ENCODE peak calls at places on chromosome 21, in nine cellular contexts. C is mucosa of gallbladder; D is heart right ventricle; L is pulmonary artery endothelial cell; V is cardiac fibroblast; O is pancreas; N is activated naive CD4-positive, alpha-beta T cell treated with anti-CD3 and anti-CD28 coated beads, Interleukin-2, amount 50 U/mL, for 72 hours; R is NCI-H1417; T is cardiac muscle cell. M is an unnamed sample.

GRCh38 chr21:36470294-36470693 is 9.6 kb downstream of the CLDN14 start:
- DNase-seq in L (no peak), R (no peak), T (no peak), N (no peak), D (no peak), O (no peak), V (no peak), C (no peak), M (no peak)

GRCh38 chr21:44947111-44947929 is 7.5 kb downstream of the SLX9 start:
- DNase-seq in L (no peak), R (no peak), N (no peak), C (no peak), O (no peak), T (no peak), V (no peak), D (no peak), M (no peak)

GRCh38 chr21:21232320-21232719 is 234.1 kb downstream of the NCAM2 start:
- DNase-seq in L (no peak), V (peak; percentile 79), T (peak; percentile 82), N (no peak), O (no peak), D (no peak), C (no peak), R (no peak), M (no peak)

GRCh38 chr21:19489930-19490329 is 1086.3 kb upstream of the TMPRSS15 start:
- DNase-seq in T (no peak), O (no peak), R (no peak), V (no peak), N (no peak), D (no peak), C (peak; percentile 20), L (no peak), M (no peak)

GRCh38 chr21:45151484-45152115 is 77.2 kb downstream of the ADARB1 start:
- DNase-seq in O (no peak), V (peak; percentile 38), L (no peak), N (no peak), C (no peak), D (no peak), T (peak; percentile 48), R (no peak), M (no peak)

GRCh38 chr21:17463441-17463840 is 49.4 kb upstream of the CXADR start:
- DNase-seq in O (no peak), R (no peak), L (no peak), C (no peak), T (peak; percentile 88), V (peak; percentile 91), N (no peak), D (no peak), M (no peak)

GRCh38 chr21:41048141-41048540 is 119.8 kb upstream of the BACE2 start:
- DNase-seq in D (no peak), N (no peak), O (no peak), V (no peak), C (no peak), L (no peak), T (no peak), R (no peak), M (no peak)

GRCh38 chr21:46066843-46067331 is 31.0 kb upstream of the COL6A2 start:
- DNase-seq in V (peak; percentile 78), T (peak; percentile 70), N (no peak), D (peak; percentile 57), C (peak; percentile 30), L (no peak), R (no peak), O (peak; percentile 7), M (no peak)

GRCh38 chr21:26007911-26008579 is 162.5 kb downstream of the APP start:
- DNase-seq in C (no peak), L (no peak), R (no peak), O (no peak), T (peak; percentile 32), D (no peak), N (no peak), V (peak; percentile 41), M (no peak)

GRCh38 chr21:43686811-43687565 is 27.6 kb downstream of the RRP1B start:
- DNase-seq in L (no peak), V (no peak), D (no peak), R (no peak), C (no peak), T (no peak), O (no peak), N (no peak), M (peak; percentile 15)

GRCh38 chr21:14589855-14590563 is 43.9 kb upstream of the SAMSN1 start:
- DNase-seq in R (no peak), L (no peak), O (no peak), T (no peak), N (no peak), C (no peak), D (no peak), V (no peak), M (peak; percentile 19)

GRCh38 chr21:37381883-37382585 is 15.5 kb downstream of the DYRK1A start:
- DNase-seq in O (no peak), V (no peak), D (no peak), T (no peak), L (no peak), R (no peak), N (no peak), C (no peak), M (no peak)

GRCh38 chr21:24939288-24939687 is 668.0 kb downstream of the MRPL39 start:
- DNase-seq in V (no peak), T (no peak), O (peak; percentile 15), L (no peak), D (no peak), R (no peak), C (no peak), N (no peak), M (no peak)

GRCh38 chr21:35376406-35377135 is 327.5 kb upstream of the RUNX1 start:
- DNase-seq in N (no peak), O (no peak), T (no peak), R (no peak), V (no peak), C (no peak), D (no peak), L (no peak), M (no peak)

GRCh38 chr21:45865106-45865835 is 116.3 kb upstream of the COL6A1 start:
- DNase-seq in V (peak; percentile 86), L (no peak), D (no peak), O (no peak), N (no peak), T (peak; percentile 91), R (no peak), C (no peak), M (no peak)

GRCh38 chr21:46461909-46462308 is 3.2 kb downstream of the DIP2A start:
- DNase-seq in T (no peak), N (no peak), V (no peak), O (peak; percentile 24), R (no peak), D (no peak), L (no peak), C (no peak), M (no peak)

GRCh38 chr21:42781981-42782722 is 97.2 kb downstream of the WDR4 start:
- DNase-seq in D (no peak), N (no peak), O (no peak), C (no peak), L (no peak), R (no peak), V (no peak), T (no peak), M (no peak)

GRCh38 chr21:43278766-43279577 is 110.2 kb downstream of the CRYAA start:
- DNase-seq in R (no peak), T (no peak), D (no peak), L (no peak), O (no peak), C (no peak), V (no peak), N (no peak), M (no peak)

GRCh38 chr21:32813265-32813903 is 41.8 kb upstream of the PAXBP1 start:
- DNase-seq in C (no peak), L (no peak), R (no peak), O (peak; percentile 24), D (no peak), V (no peak), T (no peak), N (no peak), M (peak; percentile 30)

GRCh38 chr21:45741691-45742090 is 98.2 kb downstream of the PCBP3 start:
- DNase-seq in D (no peak), L (no peak), O (no peak), T (no peak), R (no peak), N (no peak), V (no peak), C (no peak), M (peak; percentile 28)

GRCh38 chr21:44490405-44490804 is 35.1 kb downstream of the LRRC3 start:
- DNase-seq in T (no peak), R (no peak), C (no peak), L (no peak), N (no peak), O (no peak), V (no peak), D (no peak), M (no peak)

GRCh38 chr21:34105947-34106541 is 32.7 kb downstream of the MRPS6 start:
- DNase-seq in O (no peak), T (no peak), R (no peak), D (no peak), V (no peak), L (no peak), C (no peak), N (no peak), M (no peak)

GRCh38 chr21:15850645-15851044 is 120.9 kb downstream of the USP25 start:
- DNase-seq in L (peak; percentile 68), V (peak; percentile 65), R (no peak), T (peak; percentile 64), N (no peak), D (no peak), O (no peak), C (no peak), M (no peak)

GRCh38 chr21:31983120-31983519 is 110.3 kb downstream of the HUNK start:
- DNase-seq in T (no peak), L (no peak), R (no peak), C (no peak), V (no peak), N (no peak), D (no peak), O (peak; percentile 40), M (no peak)

GRCh38 chr21:25626752-25627151 is 12.3 kb upstream of the JAM2 start:
- DNase-seq in R (no peak), N (no peak), C (peak; percentile 14), O (no peak), T (peak; percentile 9), D (peak; percentile 23), L (no peak), V (no peak), M (no peak)

M was measured in GM13976.